ENCODE peak calls at places on chromosomes 1 and 21, in seven cellular contexts. M is lung; F is colonic mucosa; Y is SK-N-SH; Q is heart right ventricle; C is prostate gland; K is CD4-positive, CD25-positive, alpha-beta regulatory T cell. S is an unnamed sample.

GRCh38 chr1:221939598-221939997 is 197.7 kb upstream of the DUSP10 start:
- DNase-seq in M (no peak), F (no peak), Y (no peak), Q (no peak), C (no peak), K (no peak), S (no peak)

GRCh38 chr1:233257786-233258185 is 37.7 kb downstream of the PCNX2 start:
- DNase-seq in M (no peak), F (no peak), Y (no peak), Q (no peak), C (no peak), K (no peak), S (no peak)

GRCh38 chr1:115052454-115053083 is 22.9 kb downstream of the TSHB start:
- DNase-seq in M (peak; percentile 45), F (peak; percentile 63), Y (peak; percentile 61), Q (no peak), C (peak; percentile 56), K (peak; percentile 38), S (peak; percentile 56)

GRCh38 chr1:63621698-63622097 is 28.5 kb downstream of the PGM1 start:
- DNase-seq in M (no peak), F (no peak), Y (no peak), Q (peak; percentile 27), C (peak; percentile 41), K (no peak), S (peak; percentile 47)

GRCh38 chr1:172793823-172794222 is 134.9 kb downstream of the FASLG start:
- DNase-seq in M (no peak), F (no peak), Y (no peak), Q (no peak), C (no peak), K (no peak), S (no peak)

GRCh38 chr1:172929006-172929405 is 121.7 kb downstream of the TNFSF18 start:
- DNase-seq in M (no peak), F (no peak), Y (no peak), Q (no peak), C (no peak), K (no peak), S (peak; percentile 50)

GRCh38 chr1:242129103-242129502 is 130.2 kb upstream of the MAP1LC3C start:
- DNase-seq in M (no peak), F (no peak), Y (peak; percentile 18), Q (no peak), C (no peak), K (no peak), S (no peak)

GRCh38 chr1:164602480-164603093 is 43.6 kb downstream of the PBX1 start:
- DNase-seq in M (peak; percentile 57), F (peak; percentile 61), Y (no peak), Q (peak; percentile 57), C (peak; percentile 81), K (no peak), S (peak; percentile 71)

GRCh38 chr21:33059319-33059894 is 10.5 kb upstream of the OLIG1 start:
- DNase-seq in M (peak; percentile 52), F (no peak), Y (no peak), Q (no peak), C (no peak), K (no peak), S (peak; percentile 17)

GRCh38 chr1:15028117-15028516 is 125.4 kb upstream of the TMEM51 start:
- DNase-seq in M (peak; percentile 50), F (no peak), Y (no peak), Q (peak; percentile 33), C (no peak), K (no peak), S (peak; percentile 43)

GRCh38 chr1:58395355-58395754 is 151.2 kb downstream of the OMA1 start:
- DNase-seq in M (no peak), F (no peak), Y (no peak), Q (no peak), C (no peak), K (no peak), S (peak; percentile 93)

GRCh38 chr1:17010601-17011438 is 908 bp downstream of the ATP13A2 start:
- DNase-seq in M (peak; percentile 34), F (peak; percentile 62), Y (peak; percentile 77), Q (peak; percentile 76), C (no peak), K (no peak), S (peak; percentile 59)

GRCh38 chr1:29688477-29689365 is 452.4 kb downstream of the PTPRU start:
- DNase-seq in M (no peak), F (no peak), Y (no peak), Q (no peak), C (no peak), K (no peak), S (no peak)

GRCh38 chr1:28775121-28775942 is 36.6 kb upstream of the OPRD1 start:
- DNase-seq in M (peak; percentile 85), F (peak; percentile 87), Y (no peak), Q (peak; percentile 82), C (peak; percentile 60), K (peak; percentile 56), S (no peak)

GRCh38 chr1:246564839-246565750 is 966 bp downstream of the TFB2M start:
- DNase-seq in M (no peak), F (no peak), Y (no peak), Q (no peak), C (no peak), K (no peak), S (no peak)

GRCh38 chr1:211340622-211341487 is 14.2 kb downstream of the TRAF5 start:
- DNase-seq in M (no peak), F (peak; percentile 65), Y (no peak), Q (no peak), C (no peak), K (no peak), S (no peak)

GRCh38 chr1:93056214-93056613 is 22.9 kb upstream of the MTF2 start:
- DNase-seq in M (no peak), F (no peak), Y (no peak), Q (no peak), C (no peak), K (no peak), S (peak; percentile 53)

GRCh38 chr21:27606422-27606821 is 639.5 kb upstream of the ADAMTS5 start:
- DNase-seq in M (no peak), F (no peak), Y (no peak), Q (no peak), C (no peak), K (no peak), S (no peak)

GRCh38 chr21:45726438-45726837 is 82.9 kb downstream of the PCBP3 start:
- DNase-seq in M (no peak), F (no peak), Y (peak; percentile 56), Q (no peak), C (no peak), K (no peak), S (no peak)

GRCh38 chr1:67609572-67609939 is 75.4 kb upstream of the GADD45A start:
- DNase-seq in M (no peak), F (no peak), Y (no peak), Q (no peak), C (no peak), K (no peak), S (no peak)

GRCh38 chr21:44520326-44521300 is 19.4 kb downstream of the KRTAP10-1 start:
- DNase-seq in M (no peak), F (no peak), Y (no peak), Q (peak; percentile 4), C (no peak), K (no peak), S (no peak)

GRCh38 chr1:97308131-97308530 is 586.5 kb downstream of the PTBP2 start:
- DNase-seq in M (no peak), F (no peak), Y (no peak), Q (no peak), C (no peak), K (no peak), S (no peak)

DNA sequence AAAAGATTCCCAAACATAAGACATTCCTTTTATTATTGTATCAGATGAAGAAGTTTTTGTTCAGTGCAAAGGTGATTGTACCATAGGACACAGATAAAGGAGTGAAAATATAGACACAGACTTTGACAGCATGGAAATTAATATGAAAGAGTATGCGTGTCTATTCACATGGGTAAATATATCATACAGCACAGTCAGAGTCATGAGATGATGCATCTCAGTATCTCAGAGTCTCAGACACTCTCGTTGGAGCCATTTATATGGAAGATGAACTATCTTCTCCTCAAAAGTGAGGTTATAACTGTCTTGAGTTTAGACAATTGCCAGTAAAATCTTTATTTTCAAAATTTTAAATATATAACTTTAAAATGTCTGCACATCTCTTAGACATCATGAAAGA is 158.4 kb upstream of the C8B start:
- DNase-seq in M (no peak), F (no peak), Y (no peak), Q (no peak), C (no peak), K (no peak), S (no peak)
- H3K4me1 ChIP-seq in M (no peaks in the 10 kb centered on the region), F (no peaks in the 10 kb centered on the region), Y (no peaks in the 10 kb centered on the region), Q (no peaks in the 10 kb centered on the region), C (no peaks in the 10 kb centered on the region), K (no peaks in the 10 kb centered on the region), S (peaks cover 9% of the 10 kb centered on the region)

DNA sequence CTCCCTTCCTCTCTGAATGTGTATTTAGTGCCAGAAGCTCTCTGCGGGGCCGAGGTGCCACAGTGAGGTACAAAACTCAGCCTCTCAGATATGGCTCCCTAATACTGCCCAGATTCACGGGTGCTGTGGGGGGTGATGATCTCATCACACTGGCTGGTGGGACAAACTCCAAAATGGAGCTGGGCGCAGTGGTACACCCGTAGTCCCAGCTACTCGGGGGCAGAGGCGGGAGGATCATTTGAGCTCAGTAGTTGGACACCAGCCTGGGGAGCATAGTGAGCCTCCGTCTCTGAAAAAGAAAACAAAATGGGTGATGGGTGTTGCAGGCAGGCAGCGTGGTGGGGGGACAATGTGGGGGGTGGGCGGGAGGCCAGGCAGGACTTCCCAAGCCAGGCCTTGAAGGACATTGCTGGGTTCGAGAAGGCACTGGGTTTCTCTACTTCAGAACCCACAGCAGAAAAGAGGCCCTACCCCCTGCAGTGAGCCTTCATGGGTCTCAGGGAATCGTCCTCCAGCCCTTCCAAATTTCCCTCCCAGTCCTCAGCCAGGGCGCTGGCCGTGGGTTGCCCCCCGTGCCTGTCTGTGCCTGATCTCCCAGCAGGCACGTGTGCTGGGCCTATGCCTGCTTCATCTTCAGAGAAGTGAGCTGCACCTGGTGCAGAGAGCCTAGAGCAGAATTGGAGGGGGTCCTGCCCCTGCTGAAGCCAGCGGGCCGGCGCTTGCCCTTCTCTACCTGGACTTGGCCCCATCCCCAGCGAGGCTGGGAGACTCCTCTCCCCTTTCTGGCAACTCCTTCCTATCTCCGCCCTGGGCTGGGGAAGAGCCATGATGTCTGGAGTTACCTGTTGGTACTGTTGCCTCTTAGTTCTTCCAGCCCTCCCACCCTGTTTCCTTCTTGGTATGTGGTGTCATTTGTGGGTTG is 14.0 kb downstream of the H6PD start:
- DNase-seq in M (no peak), F (no peak), Y (no peak), Q (no peak), C (peak; percentile 51), K (no peak), S (no peak)
- H3K4me1 ChIP-seq in M (peaks cover 3% of the 10 kb centered on the region), F (peaks cover 15% of the 10 kb centered on the region), Y (peaks cover 29% of the 10 kb centered on the region), Q (peaks cover 71% of the 10 kb centered on the region), C (peaks cover 39% of the 10 kb centered on the region), K (no peaks in the 10 kb centered on the region), S (peaks cover 40% of the 10 kb centered on the region)

DNA sequence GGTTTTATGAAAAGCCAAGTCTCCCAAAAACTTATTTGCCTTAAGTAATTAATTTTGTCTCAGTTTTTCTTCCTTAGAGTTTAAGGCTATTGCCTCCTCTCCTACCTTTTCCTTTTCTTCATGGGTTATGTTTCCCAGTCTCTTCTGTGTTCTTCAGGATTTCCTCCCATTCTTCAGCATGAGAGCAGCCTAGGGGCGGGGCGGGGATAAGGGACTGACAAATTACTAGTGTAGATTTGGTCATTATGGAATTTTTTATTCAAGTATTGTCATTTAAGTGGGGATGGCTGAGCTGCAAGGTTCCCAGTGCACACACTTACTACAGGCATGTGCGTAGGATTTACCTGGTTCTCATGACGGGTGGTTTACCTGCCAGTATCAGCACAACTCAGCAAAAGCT is 35.2 kb upstream of the PIGV start:
- DNase-seq in M (no peak), F (no peak), Y (no peak), Q (peak; percentile 31), C (no peak), K (no peak), S (no peak)
- H3K4me1 ChIP-seq in M (peaks cover 47% of the 10 kb centered on the region), F (no peaks in the 10 kb centered on the region), Y (peaks cover 11% of the 10 kb centered on the region), Q (peaks cover 74% of the 10 kb centered on the region), C (peaks cover 4% of the 10 kb centered on the region), K (peaks cover 25% of the 10 kb centered on the region), S (no peaks in the 10 kb centered on the region)

GRCh38 chr1:159909381-159909780 is 9.4 kb upstream of the CFAP45 start:
- DNase-seq in M (no peak), F (no peak), Y (no peak), Q (no peak), C (no peak), K (no peak), S (no peak)
- H3K4me1 ChIP-seq in M (peaks cover 4% of the 10 kb centered on the region), F (no peaks in the 10 kb centered on the region), Y (peaks cover 12% of the 10 kb centered on the region), Q (peaks cover 21% of the 10 kb centered on the region), C (no peaks in the 10 kb centered on the region), K (peaks cover 48% of the 10 kb centered on the region), S (no peaks in the 10 kb centered on the region)